ENCODE peak calls at places on chromosomes 3 and 15, in four cellular contexts. X, M, J and V are unnamed samples.
A peak's percentile ranks its signal among the peaks of the same experiment; 100 is the strongest.

GRCh38 chr3:179526989-179527391 is 35.7 kb upstream of the ACTL6A start:
- DNase-seq in X (peak; percentile 38), M (no peak), J (no peak), V (no peak)

GRCh38 chr3:72533584-72534473 is 314.4 kb downstream of the SHQ1 start:
- DNase-seq in X (no peak), M (no peak), J (no peak), V (no peak)

GRCh38 chr15:60374628-60375081 is 23.1 kb downstream of the ANXA2 start:
- DNase-seq in X (no peak), M (no peak), J (peak; percentile 81), V (no peak)

GRCh38 chr3:42728668-42729364 is 26.2 kb upstream of the HHATL start:
- DNase-seq in X (no peak), M (no peak), J (no peak), V (peak; percentile 21)

GRCh38 chr3:139574026-139574947 is 34.7 kb upstream of the RBP1 start:
- DNase-seq in X (no peak), M (no peak), J (no peak), V (no peak)

GRCh38 chr3:128351476-128352085 is 115.1 kb downstream of the DNAJB8 start:
- DNase-seq in X (peak; percentile 15), M (no peak), J (no peak), V (no peak)

GRCh38 chr3:6266135-6266534 is 594.8 kb upstream of the GRM7 start:
- DNase-seq in X (no peak), M (no peak), J (no peak), V (no peak)

GRCh38 chr3:4495294-4496110 is 2.4 kb downstream of the ITPR1 start:
- DNase-seq in X (peak; percentile 38), M (no peak), J (no peak), V (no peak)

GRCh38 chr15:63157891-63158431 is 684 bp upstream of the RPS27L start:
- DNase-seq in X (peak; percentile 48), M (no peak), J (no peak), V (peak; percentile 27)

GRCh38 chr15:78148392-78149067 is 632 bp upstream of the IDH3A start:
- DNase-seq in X (no peak), M (no peak), J (no peak), V (no peak)

GRCh38 chr15:39392469-39393047 is 188.3 kb upstream of the THBS1 start:
- DNase-seq in X (no peak), M (no peak), J (no peak), V (no peak)

GRCh38 chr3:25849101-25849500 is 59.2 kb downstream of the OXSM start:
- DNase-seq in X (no peak), M (no peak), J (no peak), V (no peak)

GRCh38 chr3:124296416-124296815 is 304.5 kb upstream of the ROPN1 start:
- DNase-seq in X (no peak), M (no peak), J (no peak), V (no peak)

GRCh38 chr15:41870689-41871081 is 23.2 kb downstream of the SPTBN5 start:
- DNase-seq in X (no peak), M (peak; percentile 29), J (no peak), V (no peak)

GRCh38 chr15:96343529-96344072 is 13.1 kb downstream of the NR2F2 start:
- DNase-seq in X (no peak), M (no peak), J (no peak), V (peak; percentile 16)

GRCh38 chr15:40313531-40314398 is 6.0 kb upstream of the PLCB2 start:
- DNase-seq in X (peak; percentile 72), M (no peak), J (no peak), V (no peak)

GRCh38 chr3:161150001-161150525 is 44.9 kb upstream of the B3GALNT1 start:
- DNase-seq in X (no peak), M (no peak), J (no peak), V (no peak)

GRCh38 chr3:80677796-80678195 is 910.0 kb upstream of the ROBO1 start:
- DNase-seq in X (no peak), M (no peak), J (no peak), V (no peak)

GRCh38 chr3:41317718-41318117 is 118.4 kb downstream of the CTNNB1 start:
- DNase-seq in X (no peak), M (no peak), J (no peak), V (no peak)

GRCh38 chr15:88701561-88702095 is 62.8 kb downstream of the ISG20 start:
- DNase-seq in X (no peak), M (no peak), J (no peak), V (no peak)

GRCh38 chr15:74422723-74423442 is 10.9 kb downstream of the SEMA7A start:
- DNase-seq in X (peak; percentile 84), M (no peak), J (no peak), V (no peak)

GRCh38 chr3:52406231-52406661 is 38.7 kb downstream of the SEMA3G start:
- DNase-seq in X (no peak), M (no peak), J (no peak), V (no peak)

GRCh38 chr3:25156526-25157075 is 271.5 kb upstream of the RARB start:
- DNase-seq in X (no peak), M (no peak), J (no peak), V (no peak)